ENCODE peak calls at places on chromosomes 5 and 9, in nine cellular contexts. One of them, this sample, is unnamed.

GRCh38 chr9:114409103-114409780 is 21.5 kb upstream of the AKNA start:
- DNase-seq in foreskin fibroblast: no peak
- DNase-seq in AG08395: peak
- DNase-seq in GM04504: no peak
- DNase-seq in NCI-H748 treated with DMSO at 0.1 percent for 48 hours: no peak
- DNase-seq in CD8-positive, alpha-beta memory T cell: no peak
- DNase-seq in aorta: no peak
- DNase-seq in stimulated activated CD8-positive, alpha-beta memory T cell treated with anti-CD3 and anti-CD28 coated beads, Interleukin-15, amount 100 ng/mL, for 1 hour: no peak
- DNase-seq in GM13976: no peak
- DNase-seq in this sample: no peak

GRCh38 chr5:159262472-159262858 is 625 bp upstream of the UBLCP1 start:
- DNase-seq in foreskin fibroblast: no peak
- DNase-seq in AG08395: peak
- DNase-seq in GM04504: no peak
- DNase-seq in NCI-H748 treated with DMSO at 0.1 percent for 48 hours: peak
- DNase-seq in CD8-positive, alpha-beta memory T cell: no peak
- DNase-seq in aorta: no peak
- DNase-seq in stimulated activated CD8-positive, alpha-beta memory T cell treated with anti-CD3 and anti-CD28 coated beads, Interleukin-15, amount 100 ng/mL, for 1 hour: no peak
- DNase-seq in GM13976: no peak
- DNase-seq in this sample: no peak

GRCh38 chr9:122354536-122355199 is 16.2 kb upstream of the PTGS1 start:
- DNase-seq in foreskin fibroblast: no peak
- DNase-seq in AG08395: no peak
- DNase-seq in GM04504: no peak
- DNase-seq in NCI-H748 treated with DMSO at 0.1 percent for 48 hours: no peak
- DNase-seq in CD8-positive, alpha-beta memory T cell: no peak
- DNase-seq in aorta: peak
- DNase-seq in stimulated activated CD8-positive, alpha-beta memory T cell treated with anti-CD3 and anti-CD28 coated beads, Interleukin-15, amount 100 ng/mL, for 1 hour: no peak
- DNase-seq in GM13976: no peak
- DNase-seq in this sample: no peak

GRCh38 chr9:121354141-121354540 is 15.9 kb downstream of the STOM start:
- DNase-seq in foreskin fibroblast: no peak
- DNase-seq in AG08395: no peak
- DNase-seq in GM04504: no peak
- DNase-seq in NCI-H748 treated with DMSO at 0.1 percent for 48 hours: no peak
- DNase-seq in CD8-positive, alpha-beta memory T cell: no peak
- DNase-seq in aorta: no peak
- DNase-seq in stimulated activated CD8-positive, alpha-beta memory T cell treated with anti-CD3 and anti-CD28 coated beads, Interleukin-15, amount 100 ng/mL, for 1 hour: no peak
- DNase-seq in GM13976: no peak
- DNase-seq in this sample: no peak

GRCh38 chr5:74338101-74338388 is 302.5 kb downstream of the ENC1 start:
- DNase-seq in foreskin fibroblast: no peak
- DNase-seq in AG08395: no peak
- DNase-seq in GM04504: no peak
- DNase-seq in NCI-H748 treated with DMSO at 0.1 percent for 48 hours: no peak
- DNase-seq in CD8-positive, alpha-beta memory T cell: no peak
- DNase-seq in aorta: no peak
- DNase-seq in stimulated activated CD8-positive, alpha-beta memory T cell treated with anti-CD3 and anti-CD28 coated beads, Interleukin-15, amount 100 ng/mL, for 1 hour: no peak
- DNase-seq in GM13976: no peak
- DNase-seq in this sample: no peak

GRCh38 chr5:120734033-120734432 is 269.9 kb downstream of the PRR16 start:
- DNase-seq in foreskin fibroblast: peak
- DNase-seq in AG08395: peak
- DNase-seq in GM04504: peak
- DNase-seq in NCI-H748 treated with DMSO at 0.1 percent for 48 hours: no peak
- DNase-seq in CD8-positive, alpha-beta memory T cell: no peak
- DNase-seq in aorta: no peak
- DNase-seq in stimulated activated CD8-positive, alpha-beta memory T cell treated with anti-CD3 and anti-CD28 coated beads, Interleukin-15, amount 100 ng/mL, for 1 hour: no peak
- DNase-seq in GM13976: no peak
- DNase-seq in this sample: no peak

GRCh38 chr5:6378128-6379023 is at the start of gene MED10:
- DNase-seq in foreskin fibroblast: peak
- DNase-seq in AG08395: peak
- DNase-seq in GM04504: peak
- DNase-seq in NCI-H748 treated with DMSO at 0.1 percent for 48 hours: peak
- DNase-seq in CD8-positive, alpha-beta memory T cell: peak
- DNase-seq in aorta: peak
- DNase-seq in stimulated activated CD8-positive, alpha-beta memory T cell treated with anti-CD3 and anti-CD28 coated beads, Interleukin-15, amount 100 ng/mL, for 1 hour: peak
- DNase-seq in GM13976: peak
- DNase-seq in this sample: peak

GRCh38 chr5:33937017-33937699 is 972 bp downstream of the RXFP3 start:
- DNase-seq in foreskin fibroblast: no peak
- DNase-seq in AG08395: no peak
- DNase-seq in GM04504: no peak
- DNase-seq in NCI-H748 treated with DMSO at 0.1 percent for 48 hours: no peak
- DNase-seq in CD8-positive, alpha-beta memory T cell: no peak
- DNase-seq in aorta: no peak
- DNase-seq in stimulated activated CD8-positive, alpha-beta memory T cell treated with anti-CD3 and anti-CD28 coated beads, Interleukin-15, amount 100 ng/mL, for 1 hour: no peak
- DNase-seq in GM13976: no peak
- DNase-seq in this sample: no peak

This sample was measured in T-helper 22 cell.